ENCODE peak calls at places on chromosomes 16 and 17, in seven cellular contexts. B, V, E, M, J, Y and R are unnamed samples. For H3K4me1, the result is how much of the 10 kb centered on the place peaks cover.

GRCh38 chr16:29030086-29030840 is 45.4 kb downstream of the LAT start:
- DNase-seq in B (no peak), V (no peak), E (no peak), M (no peak), J (no peak), Y (no peak), R (no peak)

GRCh38 chr16:55283776-55284717 is 40.0 kb upstream of the IRX6 start:
- DNase-seq in B (no peak), V (no peak), E (no peak), M (no peak), J (no peak), Y (no peak), R (no peak)

GRCh38 chr17:77892031-77892430 is 66.5 kb upstream of the TNRC6C start:
- DNase-seq in B (no peak), V (no peak), E (no peak), M (no peak), J (no peak), Y (no peak), R (peak)

GRCh38 chr17:57979076-57979475 is 9.0 kb downstream of the VEZF1 start:
- DNase-seq in B (no peak), V (no peak), E (no peak), M (no peak), J (no peak), Y (no peak), R (no peak)

GRCh38 chr17:79835953-79836951 is 3.0 kb downstream of the CBX4 start:
- DNase-seq in B (no peak), V (peak), E (peak), M (peak), J (peak), Y (peak), R (peak)

GRCh38 chr16:66483689-66484452 is 56.8 kb downstream of the BEAN1 start:
- DNase-seq in B (peak), V (peak), E (peak), M (peak), J (peak), Y (peak), R (peak)

GRCh38 chr16:10868562-10869469 is 8.2 kb upstream of the CIITA start:
- DNase-seq in B (no peak), V (no peak), E (no peak), M (no peak), J (no peak), Y (peak), R (peak)

GRCh38 chr16:85521737-85522042 is 91.4 kb upstream of the GSE1 start:
- DNase-seq in B (no peak), V (no peak), E (no peak), M (no peak), J (no peak), Y (no peak), R (no peak)

GRCh38 chr17:4201231-4201630 is 58.2 kb downstream of the CYB5D2 start:
- DNase-seq in B (no peak), V (no peak), E (peak), M (no peak), J (no peak), Y (no peak), R (no peak)

GRCh38 chr16:79348521-79349306 is 251.8 kb downstream of the MAF start:
- DNase-seq in B (no peak), V (no peak), E (no peak), M (no peak), J (no peak), Y (no peak), R (no peak)

GRCh38 chr16:87062569-87063442 is 254.4 kb downstream of the C16orf95 start:
- DNase-seq in B (peak), V (peak), E (peak), M (peak), J (peak), Y (peak), R (no peak)

GRCh38 chr16:89375021-89375420 is 115.3 kb downstream of the ANKRD11 start:
- DNase-seq in B (no peak), V (no peak), E (peak), M (no peak), J (peak), Y (no peak), R (no peak)

GRCh38 chr16:22424161-22424937 is 49.9 kb upstream of the CDR2 start:
- DNase-seq in B (peak), V (no peak), E (no peak), M (no peak), J (peak), Y (peak), R (no peak)

GRCh38 chr16:85457366-85457765 is 155.8 kb upstream of the GSE1 start:
- DNase-seq in B (no peak), V (no peak), E (no peak), M (no peak), J (no peak), Y (no peak), R (peak)

GRCh38 chr16:73713817-73714495 is 582.7 kb upstream of the PSMD7 start:
- DNase-seq in B (no peak), V (peak), E (peak), M (peak), J (peak), Y (no peak), R (no peak)

GRCh38 chr16:55042556-55043432 is 112.1 kb downstream of the IRX5 start:
- DNase-seq in B (no peak), V (peak), E (no peak), M (no peak), J (no peak), Y (no peak), R (no peak)

GRCh38 chr16:31145398-31145990 is 4.4 kb downstream of the PRSS36 start:
- DNase-seq in B (no peak), V (no peak), E (no peak), M (no peak), J (no peak), Y (no peak), R (peak)

GRCh38 chr17:10125761-10126553 is 72.4 kb downstream of the GAS7 start:
- DNase-seq in B (no peak), V (no peak), E (peak), M (no peak), J (peak), Y (no peak), R (no peak)

GRCh38 chr17:77281024-77281903 is 140.5 kb downstream of the SEC14L1 start:
- DNase-seq in B (peak), V (peak), E (peak), M (peak), J (peak), Y (peak), R (peak)

GRCh38 chr17:18026408-18026776 is 12.6 kb downstream of the ATPAF2 start:
- DNase-seq in B (no peak), V (no peak), E (peak), M (no peak), J (peak), Y (no peak), R (peak)

GRCh38 chr17:17201907-17202306 is 4.2 kb downstream of the PLD6 start:
- DNase-seq in B (peak), V (no peak), E (no peak), M (no peak), J (peak), Y (no peak), R (no peak)

GRCh38 chr17:35051183-35051578 is 12.3 kb downstream of the RFFL start:
- DNase-seq in B (no peak), V (no peak), E (no peak), M (no peak), J (no peak), Y (no peak), R (no peak)

GRCh38 chr16:66334856-66335255 is 31.6 kb upstream of the CDH5 start:
- DNase-seq in B (no peak), V (no peak), E (no peak), M (no peak), J (no peak), Y (no peak), R (no peak)

GRCh38 chr17:77531641-77532040 is 390.9 kb downstream of the SEC14L1 start:
- DNase-seq in B (no peak), V (no peak), E (no peak), M (no peak), J (no peak), Y (no peak), R (no peak)

GRCh38 chr16:51150159-51150893 is 744 bp downstream of the SALL1 start:
- DNase-seq in B (peak), V (no peak), E (no peak), M (no peak), J (no peak), Y (no peak), R (peak)

GRCh38 chr17:869567-870530 is 87.7 kb downstream of the MRM3 start:
- DNase-seq in B (peak), V (no peak), E (peak), M (peak), J (peak), Y (no peak), R (no peak)

GRCh38 chr16:79598341-79599181 is 2.0 kb downstream of the MAF start:
- DNase-seq in B (peak), V (peak), E (no peak), M (peak), J (peak), Y (peak), R (peak)

GRCh38 chr17:16873654-16874035 is 98.3 kb downstream of the TNFRSF13B start:
- DNase-seq in B (no peak), V (peak), E (no peak), M (no peak), J (no peak), Y (no peak), R (no peak)

GRCh38 chr17:4751925-4752324 is 12.2 kb upstream of the CXCL16 start:
- DNase-seq in B (no peak), V (no peak), E (no peak), M (peak), J (peak), Y (no peak), R (no peak)

GRCh38 chr17:80904036-80904435 is 87.6 kb upstream of the CHMP6 start:
- DNase-seq in B (no peak), V (no peak), E (no peak), M (no peak), J (no peak), Y (no peak), R (peak)

GRCh38 chr16:24986512-24987303 is 28.5 kb downstream of the ARHGAP17 start:
- DNase-seq in B (peak), V (no peak), E (peak), M (peak), J (peak), Y (peak), R (no peak)

GRCh38 chr16:4392382-4393242 is 21.0 kb downstream of the VASN start:
- DNase-seq in B (peak), V (peak), E (peak), M (no peak), J (peak), Y (peak), R (no peak)

GRCh38 chr17:76948726-76949342 is 80.6 kb downstream of the MGAT5B start:
- DNase-seq in B (no peak), V (no peak), E (no peak), M (no peak), J (no peak), Y (no peak), R (no peak)

GRCh38 chr17:4509402-4509801 is 10.7 kb downstream of the SPNS2 start:
- DNase-seq in B (no peak), V (no peak), E (no peak), M (no peak), J (no peak), Y (peak), R (no peak)

GRCh38 chr17:50675190-50675589 is 32.5 kb downstream of the ANKRD40 start:
- DNase-seq in B (no peak), V (no peak), E (no peak), M (no peak), J (no peak), Y (no peak), R (no peak)
- H3K4me1 ChIP-seq in B (under half), V (under half), E (under half), M (half or more), J (under half), Y (under half), R (under half)

GRCh38 chr17:75396781-75397180 is 8.7 kb downstream of the GRB2 start:
- DNase-seq in B (no peak), V (no peak), E (no peak), M (no peak), J (no peak), Y (no peak), R (no peak)
- H3K4me1 ChIP-seq in B (under half), V (under half), E (under half), M (under half), J (under half), Y (under half), R (under half)

GRCh38 chr17:6204203-6204722 is 134.1 kb downstream of the WSCD1 start:
- DNase-seq in B (no peak), V (no peak), E (no peak), M (no peak), J (no peak), Y (no peak), R (no peak)
- H3K4me1 ChIP-seq in B (under half), V (under half), E (under half), M (under half), J (under half), Y (under half), R (under half)

DNA sequence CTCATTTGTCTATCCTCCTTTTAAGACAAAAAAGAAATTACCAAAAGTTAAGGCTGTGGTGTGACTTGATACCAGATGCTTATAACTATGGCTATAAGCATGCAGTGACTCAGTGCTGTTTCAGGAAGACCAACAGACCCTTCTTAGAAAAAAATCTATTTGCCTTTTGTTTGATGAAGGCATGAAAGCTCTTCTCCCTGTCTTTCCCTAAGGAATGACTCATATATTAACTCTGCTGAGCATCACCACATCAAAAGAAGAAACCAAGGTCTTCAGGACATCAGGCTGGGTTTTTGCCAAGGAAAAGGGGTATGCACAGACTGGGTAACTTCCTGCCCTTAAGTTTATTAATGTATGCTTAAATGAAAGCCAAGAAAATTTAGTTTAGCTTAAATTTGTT is 47.1 kb downstream of the VMP1 start:
- DNase-seq in B (no peak), V (no peak), E (peak), M (peak), J (peak), Y (no peak), R (no peak)
- H3K4me1 ChIP-seq in B (under half), V (under half), E (under half), M (half or more), J (under half), Y (under half), R (half or more)